ENCODE peak calls at places on chromosome 19, in four cellular contexts. One of them, this sample, is unnamed.

GRCh38 chr19:45322311-45322710 is 364 bp downstream of the CKM start:
- DNase-seq in tibial nerve: no peak
- DNase-seq in brain microvascular endothelial cell: no peak
- DNase-seq in CD4-positive, CD25-positive, alpha-beta regulatory T cell: no peak
- DNase-seq in this sample: no peak

GRCh38 chr19:52673014-52673413 is 34.9 kb upstream of the ZNF83 start:
- DNase-seq in tibial nerve: no peak
- DNase-seq in brain microvascular endothelial cell: no peak
- DNase-seq in CD4-positive, CD25-positive, alpha-beta regulatory T cell: no peak
- DNase-seq in this sample: no peak

GRCh38 chr19:39038098-39038497 is 5.7 kb upstream of the FBXO27 start:
- DNase-seq in tibial nerve: no peak
- DNase-seq in brain microvascular endothelial cell: peak
- DNase-seq in CD4-positive, CD25-positive, alpha-beta regulatory T cell: no peak
- DNase-seq in this sample: no peak

GRCh38 chr19:1027020-1027952 is 878 bp downstream of the CNN2 start:
- DNase-seq in tibial nerve: no peak
- DNase-seq in brain microvascular endothelial cell: no peak
- DNase-seq in CD4-positive, CD25-positive, alpha-beta regulatory T cell: peak
- DNase-seq in this sample: no peak

GRCh38 chr19:12159773-12160414 is 3.0 kb upstream of the ZNF136 start:
- DNase-seq in tibial nerve: no peak
- DNase-seq in brain microvascular endothelial cell: no peak
- DNase-seq in CD4-positive, CD25-positive, alpha-beta regulatory T cell: no peak
- DNase-seq in this sample: no peak

GRCh38 chr19:2121416-2122051 is 24.8 kb downstream of the IZUMO4 start:
- DNase-seq in tibial nerve: no peak
- DNase-seq in brain microvascular endothelial cell: no peak
- DNase-seq in CD4-positive, CD25-positive, alpha-beta regulatory T cell: no peak
- DNase-seq in this sample: no peak

GRCh38 chr19:49684251-49684982 is 5.0 kb upstream of the ADM5 start:
- DNase-seq in tibial nerve: no peak
- DNase-seq in brain microvascular endothelial cell: no peak
- DNase-seq in CD4-positive, CD25-positive, alpha-beta regulatory T cell: no peak
- DNase-seq in this sample: no peak

GRCh38 chr19:1529430-1529816 is 5.5 kb downstream of the PLK5 start:
- DNase-seq in tibial nerve: no peak
- DNase-seq in brain microvascular endothelial cell: no peak
- DNase-seq in CD4-positive, CD25-positive, alpha-beta regulatory T cell: no peak
- DNase-seq in this sample: peak

GRCh38 chr19:38277549-38277948 is 13.2 kb downstream of the SPINT2 start:
- DNase-seq in tibial nerve: no peak
- DNase-seq in brain microvascular endothelial cell: no peak
- DNase-seq in CD4-positive, CD25-positive, alpha-beta regulatory T cell: no peak
- DNase-seq in this sample: no peak

GRCh38 chr19:40055832-40056504 is at the start of gene ZNF780B:
- DNase-seq in tibial nerve: peak
- DNase-seq in brain microvascular endothelial cell: peak
- DNase-seq in CD4-positive, CD25-positive, alpha-beta regulatory T cell: peak
- DNase-seq in this sample: peak

GRCh38 chr19:53328967-53329366 is 4.6 kb upstream of the ZNF845 start:
- DNase-seq in tibial nerve: no peak
- DNase-seq in brain microvascular endothelial cell: no peak
- DNase-seq in CD4-positive, CD25-positive, alpha-beta regulatory T cell: no peak
- DNase-seq in this sample: peak

GRCh38 chr19:44927746-44928145 is 13.3 kb downstream of the APOC1 start:
- DNase-seq in tibial nerve: no peak
- DNase-seq in brain microvascular endothelial cell: peak
- DNase-seq in CD4-positive, CD25-positive, alpha-beta regulatory T cell: no peak
- DNase-seq in this sample: no peak

GRCh38 chr19:15101479-15102082 is 5.6 kb upstream of the SYDE1 start:
- DNase-seq in tibial nerve: peak
- DNase-seq in brain microvascular endothelial cell: peak
- DNase-seq in CD4-positive, CD25-positive, alpha-beta regulatory T cell: peak
- DNase-seq in this sample: peak

GRCh38 chr19:51271015-51271600 is 20.2 kb downstream of the SIGLECL1 start:
- DNase-seq in tibial nerve: no peak
- DNase-seq in brain microvascular endothelial cell: no peak
- DNase-seq in CD4-positive, CD25-positive, alpha-beta regulatory T cell: no peak
- DNase-seq in this sample: peak

GRCh38 chr19:30046522-30046921 is 104.5 kb downstream of the URI1 start:
- DNase-seq in tibial nerve: no peak
- DNase-seq in brain microvascular endothelial cell: peak
- DNase-seq in CD4-positive, CD25-positive, alpha-beta regulatory T cell: peak
- DNase-seq in this sample: no peak

GRCh38 chr19:3720533-3720917 is 12.3 kb downstream of the TJP3 start:
- DNase-seq in tibial nerve: no peak
- DNase-seq in brain microvascular endothelial cell: no peak
- DNase-seq in CD4-positive, CD25-positive, alpha-beta regulatory T cell: no peak
- DNase-seq in this sample: no peak
- H3K4me3 ChIP-seq in tibial nerve: no peak
- H3K4me3 ChIP-seq in brain microvascular endothelial cell: no peak
- H3K4me3 ChIP-seq in CD4-positive, CD25-positive, alpha-beta regulatory T cell: no peak
- H3K4me3 ChIP-seq in this sample: no peak

DNA sequence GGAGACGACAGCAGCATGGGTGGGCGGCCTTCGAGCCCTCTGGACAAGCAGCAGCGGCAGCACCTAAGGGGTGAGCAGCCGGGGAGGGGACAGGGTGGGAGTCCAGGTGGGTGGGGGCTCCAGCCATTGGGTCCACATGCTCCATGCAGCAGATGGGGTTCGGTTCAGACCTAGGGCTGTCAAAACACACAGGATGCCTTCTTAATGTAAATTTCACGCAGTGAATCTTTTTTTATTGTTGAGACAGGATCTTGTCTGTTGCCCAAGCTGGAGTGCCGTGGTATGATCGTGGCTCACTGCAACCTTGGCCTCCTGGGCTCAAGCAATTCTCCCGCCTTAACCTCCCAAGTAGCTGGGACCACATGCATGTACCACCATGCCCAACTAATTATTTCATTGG is 15.9 kb downstream of the PGLS start:
- DNase-seq in tibial nerve: no peak
- DNase-seq in brain microvascular endothelial cell: no peak
- DNase-seq in CD4-positive, CD25-positive, alpha-beta regulatory T cell: no peak
- DNase-seq in this sample: no peak
- H3K4me3 ChIP-seq in tibial nerve: no peak
- H3K4me3 ChIP-seq in brain microvascular endothelial cell: no peak
- H3K4me3 ChIP-seq in CD4-positive, CD25-positive, alpha-beta regulatory T cell: no peak
- H3K4me3 ChIP-seq in this sample: no peak

GRCh38 chr19:43534811-43535761 is 2.1 kb downstream of the ZNF575 start:
- DNase-seq in tibial nerve: peak
- DNase-seq in brain microvascular endothelial cell: peak
- DNase-seq in CD4-positive, CD25-positive, alpha-beta regulatory T cell: peak
- DNase-seq in this sample: peak

GRCh38 chr19:43532571-43532961 is 422 bp upstream of the ZNF575 start:
- DNase-seq in tibial nerve: no peak
- DNase-seq in brain microvascular endothelial cell: no peak
- DNase-seq in CD4-positive, CD25-positive, alpha-beta regulatory T cell: no peak
- DNase-seq in this sample: peak

GRCh38 chr19:43532962-43533545 is at the start of gene ZNF575:
- DNase-seq in tibial nerve: peak
- DNase-seq in brain microvascular endothelial cell: peak
- DNase-seq in CD4-positive, CD25-positive, alpha-beta regulatory T cell: peak
- DNase-seq in this sample: peak

GRCh38 chr19:43533546-43534304 is 737 bp downstream of the ZNF575 start:
- DNase-seq in tibial nerve: peak
- DNase-seq in brain microvascular endothelial cell: peak
- DNase-seq in CD4-positive, CD25-positive, alpha-beta regulatory T cell: peak
- DNase-seq in this sample: peak

GRCh38 chr19:43534305-43534612 is 1.3 kb downstream of the ZNF575 start:
- DNase-seq in tibial nerve: no peak
- DNase-seq in brain microvascular endothelial cell: no peak
- DNase-seq in CD4-positive, CD25-positive, alpha-beta regulatory T cell: no peak
- DNase-seq in this sample: no peak
- H3K4me3 ChIP-seq in tibial nerve: peak
- H3K4me3 ChIP-seq in brain microvascular endothelial cell: peak
- H3K4me3 ChIP-seq in CD4-positive, CD25-positive, alpha-beta regulatory T cell: no peak
- H3K4me3 ChIP-seq in this sample: no peak

DNA sequence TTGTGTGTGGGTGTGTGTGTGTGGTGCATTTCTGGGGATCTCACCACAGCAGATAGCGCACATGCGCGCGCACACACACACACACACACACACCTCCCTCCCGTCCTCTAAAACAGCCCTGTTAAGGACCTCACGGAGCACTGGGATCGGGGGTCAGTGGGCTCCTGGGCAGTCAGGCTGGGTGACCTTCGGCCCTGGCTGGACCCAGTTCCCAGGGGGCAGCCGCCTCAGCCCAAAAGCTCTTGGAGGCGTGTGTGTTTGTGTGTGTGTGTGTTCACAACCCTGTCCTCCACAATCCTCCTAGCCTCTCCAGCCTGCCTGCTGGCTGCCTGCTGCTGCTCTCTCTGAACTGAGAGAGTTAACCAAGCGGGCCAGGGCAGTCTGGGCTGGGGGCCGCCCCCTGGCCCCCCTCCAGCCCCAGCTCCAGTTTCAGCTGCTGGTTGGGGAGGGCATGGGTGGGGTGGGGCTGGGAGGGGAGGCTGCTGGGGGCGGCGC is 272 bp upstream of the FXYD1 start:
- DNase-seq in tibial nerve: no peak
- DNase-seq in brain microvascular endothelial cell: no peak
- DNase-seq in CD4-positive, CD25-positive, alpha-beta regulatory T cell: no peak
- DNase-seq in this sample: no peak
- H3K4me3 ChIP-seq in tibial nerve: peak
- H3K4me3 ChIP-seq in brain microvascular endothelial cell: no peak
- H3K4me3 ChIP-seq in CD4-positive, CD25-positive, alpha-beta regulatory T cell: no peak
- H3K4me3 ChIP-seq in this sample: no peak

GRCh38 chr19:32361574-32362317 is 16.3 kb downstream of the ZNF507 start:
- DNase-seq in tibial nerve: no peak
- DNase-seq in brain microvascular endothelial cell: no peak
- DNase-seq in CD4-positive, CD25-positive, alpha-beta regulatory T cell: no peak
- DNase-seq in this sample: no peak
- H3K4me3 ChIP-seq in tibial nerve: no peak
- H3K4me3 ChIP-seq in brain microvascular endothelial cell: no peak
- H3K4me3 ChIP-seq in CD4-positive, CD25-positive, alpha-beta regulatory T cell: no peak
- H3K4me3 ChIP-seq in this sample: no peak

GRCh38 chr19:46365561-46365960 is 18.7 kb downstream of the PPP5C start:
- DNase-seq in tibial nerve: no peak
- DNase-seq in brain microvascular endothelial cell: peak
- DNase-seq in CD4-positive, CD25-positive, alpha-beta regulatory T cell: no peak
- DNase-seq in this sample: peak

GRCh38 chr19:46368116-46368515 is 21.2 kb downstream of the PPP5C start:
- DNase-seq in tibial nerve: no peak
- DNase-seq in brain microvascular endothelial cell: no peak
- DNase-seq in CD4-positive, CD25-positive, alpha-beta regulatory T cell: no peak
- DNase-seq in this sample: no peak

GRCh38 chr19:46364359-46364758 is 17.5 kb downstream of the PPP5C start:
- DNase-seq in tibial nerve: no peak
- DNase-seq in brain microvascular endothelial cell: no peak
- DNase-seq in CD4-positive, CD25-positive, alpha-beta regulatory T cell: no peak
- DNase-seq in this sample: no peak

GRCh38 chr19:46367434-46367833 is 20.5 kb downstream of the PPP5C start:
- DNase-seq in tibial nerve: no peak
- DNase-seq in brain microvascular endothelial cell: no peak
- DNase-seq in CD4-positive, CD25-positive, alpha-beta regulatory T cell: no peak
- DNase-seq in this sample: peak

GRCh38 chr19:46366620-46367277 is 19.9 kb downstream of the PPP5C start:
- DNase-seq in tibial nerve: no peak
- DNase-seq in brain microvascular endothelial cell: no peak
- DNase-seq in CD4-positive, CD25-positive, alpha-beta regulatory T cell: no peak
- DNase-seq in this sample: peak
- H3K4me3 ChIP-seq in tibial nerve: no peak
- H3K4me3 ChIP-seq in brain microvascular endothelial cell: no peak
- H3K4me3 ChIP-seq in CD4-positive, CD25-positive, alpha-beta regulatory T cell: no peak
- H3K4me3 ChIP-seq in this sample: no peak

GRCh38 chr19:7348587-7349230 is at the start of gene ARHGEF18:
- DNase-seq in tibial nerve: no peak
- DNase-seq in brain microvascular endothelial cell: no peak
- DNase-seq in CD4-positive, CD25-positive, alpha-beta regulatory T cell: peak
- DNase-seq in this sample: peak
- H3K4me3 ChIP-seq in tibial nerve: no peak
- H3K4me3 ChIP-seq in brain microvascular endothelial cell: no peak
- H3K4me3 ChIP-seq in CD4-positive, CD25-positive, alpha-beta regulatory T cell: peak
- H3K4me3 ChIP-seq in this sample: no peak

GRCh38 chr19:18650048-18650435 is 13.2 kb downstream of the KLHL26 start:
- DNase-seq in tibial nerve: peak
- DNase-seq in brain microvascular endothelial cell: peak
- DNase-seq in CD4-positive, CD25-positive, alpha-beta regulatory T cell: no peak
- DNase-seq in this sample: peak
- H3K4me3 ChIP-seq in tibial nerve: no peak
- H3K4me3 ChIP-seq in brain microvascular endothelial cell: no peak
- H3K4me3 ChIP-seq in CD4-positive, CD25-positive, alpha-beta regulatory T cell: no peak
- H3K4me3 ChIP-seq in this sample: no peak